ENCODE peak calls at places on chromosomes 4 and X, in six cellular contexts. E, X, M, G, A and S are unnamed samples.

GRCh38 chrX:8044861-8045434 is 117.7 kb upstream of the PNPLA4 start:
- DNase-seq in E (no peak), M (no peak), G (no peak), X (no peak), A (no peak), S (no peak)

GRCh38 chrX:47612418-47612817 is 7.2 kb downstream of the SYN1 start:
- DNase-seq in X (no peak), E (no peak), A (no peak), M (no peak), G (no peak), S (no peak)

GRCh38 chr4:111126340-111126739 is 503.5 kb upstream of the PITX2 start:
- DNase-seq in A (no peak), G (no peak), E (no peak), X (no peak), M (no peak), S (no peak)

GRCh38 chrX:10011261-10011931 is 44.2 kb downstream of the CLDN34 start:
- DNase-seq in M (no peak), X (no peak), G (no peak), A (peak), E (no peak), S (no peak)

GRCh38 chrX:10754445-10754844 is 134.1 kb upstream of the MID1 start:
- DNase-seq in G (no peak), X (no peak), E (no peak), A (no peak), M (no peak), S (no peak)

GRCh38 chr4:2304877-2305561 is 43.1 kb upstream of the MXD4 start:
- DNase-seq in A (no peak), G (peak), X (no peak), E (no peak), M (no peak), S (no peak)

GRCh38 chr4:87007345-87008181 is 72.8 kb downstream of the AFF1 start:
- DNase-seq in G (no peak), X (peak), E (peak), M (peak), A (peak), S (peak)

GRCh38 chr4:181161669-181162068 is 1081.5 kb upstream of the TENM3 start:
- DNase-seq in E (no peak), G (no peak), X (peak), M (no peak), A (no peak), S (no peak)

GRCh38 chr4:142474398-142475087 is 371.6 kb downstream of the INPP4B start:
- DNase-seq in A (peak), E (no peak), X (peak), G (no peak), M (no peak), S (no peak)

GRCh38 chr4:7312691-7313090 is 120.4 kb downstream of the SORCS2 start:
- DNase-seq in X (no peak), G (no peak), A (no peak), E (no peak), M (no peak), S (no peak)

GRCh38 chrX:103584606-103585005 is 709 bp upstream of the TCEAL4 start:
- DNase-seq in A (no peak), E (no peak), X (no peak), M (no peak), G (no peak), S (no peak)

GRCh38 chrX:39519566-39520301 is 578.0 kb downstream of the BCOR start:
- DNase-seq in M (no peak), G (no peak), X (no peak), E (peak), A (no peak), S (no peak)

GRCh38 chr4:138892483-138893386 is 122.8 kb upstream of the NOCT start:
- DNase-seq in A (peak), E (no peak), M (no peak), X (no peak), G (no peak), S (no peak)

GRCh38 chr4:829761-830655 is 4.1 kb upstream of the CPLX1 start:
- DNase-seq in G (no peak), A (no peak), X (no peak), M (no peak), E (no peak), S (no peak)

GRCh38 chr4:41212221-41213203 is 1.8 kb downstream of the APBB2 start:
- DNase-seq in M (peak), G (no peak), E (no peak), X (peak), A (peak), S (no peak)

GRCh38 chrX:153627675-153628111 is 19.3 kb upstream of the DUSP9 start:
- DNase-seq in E (no peak), M (no peak), G (no peak), X (no peak), A (no peak), S (no peak)

GRCh38 chr4:94039226-94039625 is 168.4 kb upstream of the SMARCAD1 start:
- DNase-seq in G (no peak), E (no peak), A (no peak), M (no peak), X (no peak), S (no peak)

GRCh38 chr4:79877511-79877910 is 195.5 kb downstream of the ANTXR2 start:
- DNase-seq in G (no peak), E (no peak), M (no peak), X (no peak), A (no peak), S (no peak)

GRCh38 chr4:7817877-7818675 is 121.6 kb downstream of the AFAP1 start:
- DNase-seq in M (peak), G (no peak), X (no peak), A (peak), E (peak), S (no peak)

GRCh38 chr4:55507612-55508011 is 39.1 kb downstream of the CLOCK start:
- DNase-seq in M (no peak), G (no peak), E (no peak), X (no peak), A (no peak), S (no peak)

GRCh38 chrX:107445146-107445545 is 4.3 kb upstream of the FRMPD3 start:
- DNase-seq in G (no peak), X (no peak), E (no peak), A (no peak), M (no peak), S (no peak)

GRCh38 chr4:84804126-84804525 is 162.4 kb downstream of the WDFY3 start:
- DNase-seq in E (no peak), X (no peak), M (no peak), G (no peak), A (peak), S (no peak)

GRCh38 chr4:38605181-38605764 is 58.7 kb upstream of the KLF3 start:
- DNase-seq in X (no peak), E (no peak), G (no peak), M (no peak), A (no peak), S (no peak)

GRCh38 chr4:166957451-166957850 is 276.8 kb downstream of the SPOCK3 start:
- DNase-seq in M (no peak), X (peak), G (no peak), E (no peak), A (no peak), S (no peak)

GRCh38 chr4:6112606-6113290 is 87.6 kb downstream of the JAKMIP1 start:
- DNase-seq in E (no peak), M (no peak), X (no peak), A (no peak), G (peak), S (peak)

GRCh38 chrX:43693602-43694406 is 37.7 kb downstream of the MAOA start:
- DNase-seq in G (no peak), X (no peak), E (no peak), M (no peak), A (no peak), S (no peak)

GRCh38 chr4:158722291-158722916 is 792 bp downstream of the PPID start:
- DNase-seq in G (no peak), A (peak), X (no peak), M (peak), E (no peak), S (no peak)

GRCh38 chr4:122603156-122603574 is 17.7 kb downstream of the IL21 start:
- DNase-seq in A (peak), E (no peak), X (no peak), G (no peak), M (no peak), S (no peak)

GRCh38 chr4:122604146-122604545 is 16.7 kb downstream of the IL21 start:
- DNase-seq in X (no peak), M (no peak), A (no peak), E (no peak), G (no peak), S (no peak)

GRCh38 chr4:122606364-122607043 is 14.4 kb downstream of the IL21 start:
- DNase-seq in G (no peak), M (peak), A (no peak), X (no peak), E (no peak), S (no peak)

GRCh38 chr4:122602277-122603142 is 18.4 kb downstream of the IL21 start:
- DNase-seq in M (peak), G (no peak), E (no peak), A (peak), X (no peak), S (no peak)
- TF ChIP-seq CTCF in M (peak), G (no peak), E (no peak), A (peak), X (peak), S (no peak)

GRCh38 chr4:4675051-4675581 is 133.3 kb upstream of the STX18 start:
- DNase-seq in E (no peak), M (no peak), G (no peak), X (no peak), A (no peak), S (no peak)

GRCh38 chr4:4680243-4680642 is 138.4 kb upstream of the STX18 start:
- DNase-seq in M (no peak), E (no peak), G (no peak), X (no peak), A (no peak), S (no peak)

GRCh38 chr4:4675636-4676035 is 133.8 kb upstream of the STX18 start:
- DNase-seq in M (no peak), X (no peak), G (no peak), E (no peak), A (no peak), S (no peak)

GRCh38 chr4:4680758-4681157 is 138.9 kb upstream of the STX18 start:
- DNase-seq in G (no peak), A (no peak), X (no peak), E (no peak), M (no peak), S (no peak)

GRCh38 chr4:4677825-4678522 is 136.1 kb upstream of the STX18 start:
- DNase-seq in M (peak), E (no peak), X (no peak), G (no peak), A (peak), S (no peak)
- TF ChIP-seq CTCF in M (peak), E (peak), X (peak), G (no peak), A (peak), S (no peak)

GRCh38 chr4:120718979-120719566 is 203.5 kb downstream of the PRDM5 start:
- DNase-seq in M (peak), E (no peak), G (no peak), X (no peak), A (peak), S (no peak)
- TF ChIP-seq CTCF in M (peak), E (peak), G (no peak), X (peak), A (peak), S (no peak)

DNA sequence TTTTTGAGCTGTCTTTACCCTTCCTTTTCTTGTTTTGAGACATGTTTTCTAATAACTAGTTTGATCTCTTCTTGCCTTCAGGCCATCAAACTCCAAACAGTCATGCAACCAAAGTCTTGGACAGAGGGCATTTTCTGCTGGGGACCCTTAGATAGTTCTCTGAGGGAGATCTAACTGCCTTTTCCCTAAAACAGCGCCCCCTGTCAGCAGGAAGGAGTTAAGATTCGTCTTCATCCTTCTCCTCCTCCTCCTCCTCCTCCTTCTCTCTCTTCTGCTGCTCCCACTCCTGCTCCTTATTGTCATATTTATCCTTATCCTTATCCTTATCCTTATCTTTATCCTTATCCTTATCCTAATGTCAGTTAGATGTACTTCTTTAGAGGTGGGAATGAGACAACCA is 417.2 kb downstream of the TRAM1L1 start:
- DNase-seq in G (no peak), E (no peak), M (no peak), X (no peak), A (no peak), S (no peak)
- TF ChIP-seq CTCF in G (no peak), E (no peak), M (no peak), X (peak), A (no peak), S (no peak)